ENCODE peak calls at places on chromosomes 2 and 18, in six cellular contexts. U, G, P, X, E and R are unnamed samples.

GRCh38 chr2:84894131-84894586 is 11.3 kb upstream of the TMSB10 start:
- DNase-seq in U (no peak), E (no peak), P (no peak), G (no peak), X (no peak), R (no peak)

GRCh38 chr2:67259581-67260347 is 137.4 kb upstream of the ETAA1 start:
- DNase-seq in X (peak), E (no peak), U (no peak), G (peak), P (no peak), R (peak)

GRCh38 chr2:158530829-158531228 is 74.1 kb downstream of the PKP4 start:
- DNase-seq in X (no peak), P (no peak), G (no peak), U (no peak), E (no peak), R (no peak)

GRCh38 chr2:42057902-42058450 is 10.2 kb downstream of the PKDCC start:
- DNase-seq in G (no peak), E (no peak), U (no peak), X (no peak), P (no peak), R (no peak)

GRCh38 chr2:166651080-166651675 is 157.1 kb upstream of the SCN7A start:
- DNase-seq in X (peak), P (peak), E (no peak), U (no peak), G (no peak), R (no peak)

GRCh38 chr2:169116307-169116706 is 46.9 kb downstream of the DHRS9 start:
- DNase-seq in U (no peak), X (no peak), P (no peak), G (no peak), E (no peak), R (no peak)

GRCh38 chr18:62420151-62420512 is 95.0 kb downstream of the TNFRSF11A start:
- DNase-seq in G (peak), X (peak), U (no peak), E (no peak), P (no peak), R (peak)

GRCh38 chr18:35861367-35862114 is 110.9 kb upstream of the RMP24 start:
- DNase-seq in U (no peak), E (no peak), P (no peak), G (no peak), X (no peak), R (no peak)

GRCh38 chr18:79947881-79948610 is 3.4 kb downstream of the SLC66A2 start:
- DNase-seq in G (no peak), P (no peak), X (no peak), U (no peak), E (no peak), R (no peak)

GRCh38 chr2:190711069-190711468 is 62.2 kb downstream of the NAB1 start:
- DNase-seq in P (no peak), G (no peak), U (no peak), X (no peak), E (no peak), R (no peak)

GRCh38 chr2:10721344-10722251 is at the start of gene ATP6V1C2:
- DNase-seq in X (no peak), E (no peak), U (peak), P (no peak), G (peak), R (no peak)

GRCh38 chr2:33505966-33506365 is 29.5 kb downstream of the RASGRP3 start:
- DNase-seq in G (no peak), E (no peak), P (no peak), X (no peak), U (no peak), R (peak)

GRCh38 chr2:177072069-177072468 is 140.5 kb upstream of the HNRNPA3 start:
- DNase-seq in P (peak), U (no peak), G (no peak), E (no peak), X (peak), R (peak)

GRCh38 chr2:206993512-206993911 is 54.2 kb downstream of the CPO start:
- DNase-seq in X (no peak), U (no peak), P (no peak), E (no peak), G (no peak), R (no peak)

GRCh38 chr18:42798606-42799005 is 316.9 kb downstream of the RIT2 start:
- DNase-seq in U (no peak), E (no peak), G (no peak), P (no peak), X (no peak), R (no peak)

GRCh38 chr2:892892-893291 is 57.8 kb upstream of the SNTG2 start:
- DNase-seq in E (no peak), G (no peak), P (no peak), U (no peak), X (no peak), R (no peak)

GRCh38 chr18:31736630-31737029 is 24.1 kb downstream of the SLC25A52 start:
- DNase-seq in P (no peak), X (no peak), G (no peak), U (no peak), E (no peak), R (no peak)

GRCh38 chr2:182410120-182410519 is 16.7 kb downstream of the PDE1A start:
- DNase-seq in E (no peak), G (no peak), P (no peak), X (no peak), U (no peak), R (no peak)

GRCh38 chr2:112712903-112713584 is 7.8 kb upstream of the NT5DC4 start:
- DNase-seq in P (no peak), E (peak), G (no peak), U (no peak), X (peak), R (peak)

GRCh38 chr18:24600076-24600654 is 139.7 kb downstream of the HRH4 start:
- DNase-seq in X (peak), U (peak), P (peak), E (no peak), G (peak), R (peak)

GRCh38 chr2:238169021-238169707 is 10.4 kb downstream of the ERFE start:
- DNase-seq in U (no peak), P (peak), E (no peak), X (peak), G (peak), R (peak)

GRCh38 chr2:7992612-7993596 is 689.0 kb upstream of the ID2 start:
- DNase-seq in E (no peak), P (no peak), G (no peak), U (no peak), X (peak), R (no peak)

GRCh38 chr2:100877555-100877954 is 57.6 kb downstream of the NPAS2 start:
- DNase-seq in P (no peak), E (no peak), G (no peak), U (no peak), X (peak), R (peak)

GRCh38 chr2:230877737-230878598 is 13.2 kb downstream of the ITM2C start:
- DNase-seq in E (peak), U (no peak), G (no peak), P (no peak), X (no peak), R (no peak)

GRCh38 chr2:29446852-29447251 is 331.6 kb downstream of the CLIP4 start:
- DNase-seq in E (no peak), X (no peak), U (no peak), P (no peak), G (no peak), R (peak)

GRCh38 chr2:240972636-240973521 is 25.5 kb upstream of the SNED1 start:
- DNase-seq in X (no peak), U (peak), G (peak), E (no peak), P (peak), R (peak)

GRCh38 chr2:11090158-11090557 is 65.1 kb upstream of the SLC66A3 start:
- DNase-seq in G (no peak), P (no peak), E (no peak), X (no peak), U (no peak), R (no peak)

GRCh38 chr2:47133046-47133445 is 22.1 kb downstream of the STPG4 start:
- DNase-seq in U (no peak), E (no peak), G (no peak), P (no peak), X (no peak), R (no peak)

GRCh38 chr2:100632021-100632420 is 69.2 kb downstream of the PDCL3 start:
- DNase-seq in U (no peak), X (no peak), E (no peak), P (no peak), G (no peak), R (no peak)

GRCh38 chr2:131493199-131494018 is 1.2 kb upstream of the MZT2A start:
- DNase-seq in U (no peak), P (no peak), G (no peak), E (no peak), X (no peak), R (no peak)

GRCh38 chr18:78330761-78331160 is 648.9 kb upstream of the SALL3 start:
- DNase-seq in U (no peak), P (no peak), E (no peak), G (no peak), X (no peak), R (no peak)

GRCh38 chr2:44833123-44834069 is 108.1 kb upstream of the SIX3 start:
- DNase-seq in E (no peak), X (no peak), G (no peak), U (no peak), P (no peak), R (no peak)

GRCh38 chr2:158926478-158926948 is 41.9 kb upstream of the TANC1 start:
- DNase-seq in X (peak), P (no peak), U (no peak), G (no peak), E (no peak), R (peak)

GRCh38 chr2:136527560-136527959 is 237.8 kb upstream of the THSD7B start:
- DNase-seq in X (peak), G (no peak), U (no peak), E (no peak), P (peak), R (no peak)

DNA sequence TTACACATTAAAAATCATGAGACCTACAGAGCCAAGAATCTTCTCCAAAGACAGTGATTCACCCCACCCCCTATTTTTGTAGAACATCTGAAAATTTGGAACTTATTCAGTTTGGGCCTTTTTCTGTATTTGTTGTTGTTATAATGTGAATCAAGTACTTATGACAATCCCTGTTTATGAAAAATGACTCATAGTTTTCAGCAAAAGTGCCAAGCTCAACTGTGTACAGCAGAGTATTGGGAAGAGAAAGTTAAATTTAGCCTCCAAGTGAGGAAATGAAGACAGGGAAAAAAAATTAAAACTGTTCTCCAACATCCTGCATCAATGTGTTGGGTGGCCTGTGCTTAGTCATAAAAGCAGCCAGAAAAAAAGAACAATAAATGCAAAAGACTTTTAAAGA is 46.2 kb downstream of the LRATD1 start:
- DNase-seq in U (no peak), E (no peak), G (no peak), X (no peak), P (no peak), R (peak)
- TF ChIP-seq CTCF in U (no peak), E (no peak), G (no peak), X (no peak), P (no peak), R (no peak)

DNA sequence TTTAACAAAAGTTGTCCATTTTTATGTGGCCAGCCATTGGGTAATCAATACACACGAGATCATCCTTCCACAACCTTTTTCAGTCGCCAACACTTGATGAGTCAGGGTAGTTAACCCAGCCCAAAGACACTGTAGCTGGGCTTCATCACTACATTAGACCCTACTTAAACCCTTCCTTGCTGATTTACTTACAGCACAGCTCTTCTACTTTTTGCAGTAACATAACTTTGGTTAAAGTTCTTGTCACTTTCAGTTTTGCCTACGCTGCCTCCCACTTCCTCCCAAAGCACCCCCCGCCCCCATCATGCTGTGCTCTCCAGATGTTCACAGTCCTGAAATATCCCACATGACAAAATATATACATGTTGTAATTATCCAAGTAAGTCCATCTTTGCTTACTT is 103.6 kb downstream of the CDK15 start:
- DNase-seq in G (no peak), E (no peak), X (peak), P (no peak), U (no peak), R (peak)
- H3K4me3 ChIP-seq in G (no peak), E (no peak), X (no peak), P (no peak), U (no peak), R (peak)

GRCh38 chr2:43515248-43515647 is 80.6 kb downstream of the THADA start:
- DNase-seq in G (no peak), P (no peak), X (no peak), E (no peak), U (no peak), R (no peak)

GRCh38 chr2:43513216-43513615 is 82.6 kb downstream of the THADA start:
- DNase-seq in G (no peak), E (no peak), P (no peak), U (no peak), X (no peak), R (peak)

GRCh38 chr2:43518182-43518581 is 77.7 kb downstream of the THADA start:
- DNase-seq in G (no peak), U (no peak), E (no peak), P (no peak), X (peak), R (peak)

GRCh38 chr2:43513796-43514195 is 82.0 kb downstream of the THADA start:
- DNase-seq in G (no peak), P (no peak), X (no peak), U (no peak), E (no peak), R (no peak)

DNA sequence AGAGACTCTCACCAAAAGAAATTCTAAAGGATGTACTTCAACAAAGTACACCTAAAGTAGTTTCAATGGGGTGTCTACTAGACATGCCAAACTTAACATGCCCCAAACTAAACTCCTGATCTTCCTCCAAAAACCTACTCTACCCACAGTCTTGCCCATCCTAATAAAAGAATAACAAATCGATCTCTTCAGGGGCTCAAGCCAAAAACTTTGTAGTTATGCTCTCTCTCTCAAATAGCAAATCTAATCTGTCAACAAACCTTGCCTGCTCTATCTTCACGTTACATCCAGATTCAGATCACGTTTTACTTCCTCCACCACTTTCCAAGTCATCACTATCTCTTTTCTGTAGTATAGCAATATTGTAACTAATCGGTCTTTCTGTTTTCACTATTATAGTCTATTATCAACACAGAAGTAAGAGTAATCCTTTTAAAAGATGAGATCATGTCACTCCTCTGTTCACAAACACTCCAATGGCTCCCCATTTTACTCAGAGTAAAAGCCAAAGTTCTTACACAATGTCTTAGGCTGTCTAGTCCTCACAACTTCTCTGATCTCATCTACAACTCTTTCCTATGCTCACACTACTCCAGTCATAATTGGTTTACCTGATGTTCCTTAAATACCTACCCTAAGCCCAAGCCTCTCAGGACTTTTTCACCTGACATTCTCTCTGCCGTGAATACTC is 79.9 kb downstream of the THADA start:
- DNase-seq in E (no peak), P (no peak), G (no peak), U (no peak), X (no peak), R (no peak)
- TF ChIP-seq CTCF in E (no peak), P (no peak), G (no peak), U (no peak), X (no peak), R (no peak)

GRCh38 chr2:110727923-110728322 is 4.5 kb upstream of the ACOXL start:
- DNase-seq in P (no peak), U (no peak), X (no peak), E (no peak), G (no peak), R (no peak)

GRCh38 chr2:110729106-110729505 is 3.3 kb upstream of the ACOXL start:
- DNase-seq in U (no peak), E (no peak), G (no peak), P (no peak), X (no peak), R (no peak)

GRCh38 chr2:110731064-110731463 is 1.3 kb upstream of the ACOXL start:
- DNase-seq in E (no peak), P (no peak), X (no peak), G (no peak), U (no peak), R (no peak)

GRCh38 chr2:110735366-110735765 is 3.0 kb downstream of the ACOXL start:
- DNase-seq in E (no peak), P (peak), G (no peak), X (peak), U (no peak), R (no peak)

DNA sequence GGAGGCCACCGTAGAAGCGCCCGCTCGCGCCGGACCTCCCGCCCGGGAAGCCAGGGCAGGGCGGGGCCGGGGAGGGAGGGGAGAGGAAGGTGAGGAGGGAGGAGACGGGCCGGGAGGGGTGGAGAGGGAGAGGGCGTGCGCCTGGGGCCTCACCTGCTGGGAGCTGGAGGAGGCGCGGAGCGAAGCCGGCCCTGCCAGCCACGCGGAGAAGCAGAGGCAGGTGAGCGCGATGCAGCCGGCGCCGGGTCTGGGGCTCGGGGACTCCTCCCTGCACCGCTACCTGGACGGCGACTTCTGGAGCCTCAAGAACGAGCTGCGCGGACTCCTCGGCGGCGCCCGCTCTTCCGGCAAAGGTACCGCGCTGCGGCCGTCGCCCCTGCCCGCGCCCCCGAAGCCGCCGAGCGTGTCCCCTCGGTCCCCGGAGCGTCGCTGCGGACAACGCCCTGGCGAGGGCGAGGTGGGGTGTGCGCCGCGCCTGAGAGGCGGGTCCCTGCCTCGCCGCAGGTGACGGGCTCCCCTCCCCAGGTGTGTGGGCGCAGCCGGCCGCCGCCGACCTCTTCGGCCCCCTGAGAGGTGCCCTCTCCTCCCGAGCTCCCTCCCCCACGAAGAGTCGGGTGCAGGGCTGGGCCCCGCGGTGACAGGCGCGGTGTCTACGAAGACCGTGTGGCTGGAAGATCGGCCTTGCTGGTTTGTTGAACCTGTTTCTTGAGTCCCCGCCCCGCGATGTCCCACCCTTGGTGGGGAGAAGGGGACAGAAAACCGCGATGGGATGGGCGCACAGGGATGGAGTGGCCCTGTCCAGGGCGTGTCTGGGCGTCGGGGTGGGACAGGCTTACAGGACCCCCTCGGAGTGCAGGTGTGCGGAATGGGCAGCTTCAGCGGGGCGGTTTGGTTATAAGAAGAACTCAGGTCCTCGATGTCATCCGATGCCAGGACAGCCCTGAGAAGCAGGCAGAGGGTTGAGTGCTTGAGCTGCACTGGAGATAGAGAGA is at the start of gene ACOXL:
- DNase-seq in X (no peak), G (peak), U (peak), E (no peak), P (no peak), R (no peak)
- H3K4me3 ChIP-seq in X (no peak), G (peak), U (peak), E (peak), P (no peak), R (no peak)

GRCh38 chr18:21933931-21934765 is 193.6 kb downstream of the MIB1 start:
- DNase-seq in E (no peak), X (no peak), G (no peak), P (no peak), U (no peak), R (no peak)
- TF ChIP-seq CTCF in E (no peak), X (no peak), G (no peak), P (no peak), U (no peak), R (no peak)

GRCh38 chr18:51227660-51228059 is 30.2 kb upstream of the MEX3C start:
- DNase-seq in E (no peak), P (no peak), U (no peak), G (no peak), X (no peak), R (no peak)
- H3K4me3 ChIP-seq in E (no peak), P (no peak), U (no peak), G (no peak), X (no peak), R (no peak)

GRCh38 chr2:12606472-12607000 is 110.2 kb upstream of the TRIB2 start:
- DNase-seq in E (no peak), G (no peak), U (no peak), P (peak), X (peak), R (peak)
- TF ChIP-seq CTCF in E (no peak), G (no peak), U (no peak), P (no peak), X (peak), R (peak)

GRCh38 chr2:26173596-26174482 is 951 bp downstream of the GAREM2 start:
- DNase-seq in E (no peak), U (no peak), P (no peak), X (no peak), G (no peak), R (no peak)

GRCh38 chr2:26175191-26175715 is 2.4 kb downstream of the GAREM2 start:
- DNase-seq in P (no peak), G (no peak), E (no peak), X (no peak), U (no peak), R (no peak)

GRCh38 chr2:26174691-26175181 is 1.8 kb downstream of the GAREM2 start:
- DNase-seq in X (no peak), G (no peak), P (no peak), E (no peak), U (no peak), R (no peak)

GRCh38 chr2:26172189-26172865 is 561 bp upstream of the GAREM2 start:
- DNase-seq in E (no peak), G (no peak), U (no peak), P (no peak), X (no peak), R (no peak)

GRCh38 chr2:26172866-26173595 is at the start of gene GAREM2:
- DNase-seq in U (no peak), X (no peak), E (no peak), G (no peak), P (no peak), R (no peak)
- H3K4me3 ChIP-seq in U (peak), X (peak), E (peak), G (no peak), P (peak), R (peak)

GRCh38 chr2:161576421-161576820 is 47.8 kb upstream of the SLC4A10 start:
- DNase-seq in P (peak), E (no peak), G (no peak), X (no peak), U (no peak), R (no peak)
- TF ChIP-seq CTCF in P (peak), E (no peak), G (no peak), X (peak), U (no peak), R (peak)